ENCODE peak calls at places on chromosomes 7 and 10, in seven cellular contexts. X is Panc1; S is activated CD8-positive, alpha-beta T cell treated with anti-CD3 and anti-CD28 coated beads for 36 hours; R is thyroid gland; L is brain microvascular endothelial cell; D is left ventricle myocardium inferior; U is lower lobe of right lung. T is an unnamed sample.

GRCh38 chr10:125839176-125839575 is 15.8 kb downstream of the BCCIP start:
- DNase-seq in U (no peak), S (no peak), L (no peak), X (no peak), R (no peak), D (no peak), T (no peak)

GRCh38 chr10:44382131-44382858 is 2.6 kb downstream of the CXCL12 start:
- DNase-seq in R (no peak), D (no peak), X (no peak), S (no peak), U (no peak), L (no peak), T (peak)

GRCh38 chr7:16755397-16755796 is 1.8 kb downstream of the TSPAN13 start:
- DNase-seq in X (no peak), D (no peak), R (no peak), S (no peak), L (no peak), U (no peak), T (no peak)

GRCh38 chr10:124612611-124613498 is 131.3 kb downstream of the FAM53B start:
- DNase-seq in S (peak), X (no peak), L (peak), R (peak), U (no peak), D (no peak), T (no peak)

GRCh38 chr10:4691776-4692175 is 134.2 kb upstream of the AKR1E2 start:
- DNase-seq in U (no peak), D (no peak), L (peak), S (no peak), R (no peak), X (no peak), T (no peak)

GRCh38 chr7:4797858-4798705 is 22.7 kb downstream of the AP5Z1 start:
- DNase-seq in R (peak), S (peak), U (peak), L (no peak), D (peak), X (peak), T (no peak)

GRCh38 chr7:39595102-39595620 is 28.2 kb upstream of the RALA start:
- DNase-seq in D (no peak), U (no peak), R (no peak), L (peak), X (no peak), S (no peak), T (no peak)

GRCh38 chr10:126640391-126640790 is 30.1 kb downstream of the C10orf90 start:
- DNase-seq in R (no peak), D (no peak), U (no peak), S (no peak), L (no peak), X (no peak), T (no peak)

GRCh38 chr7:139561-140243 is 52.7 kb upstream of the FAM20C start:
- DNase-seq in L (no peak), R (no peak), S (no peak), X (no peak), D (peak), U (no peak), T (no peak)

GRCh38 chr10:73837072-73837471 is 25.7 kb upstream of the NDST2 start:
- DNase-seq in U (no peak), X (no peak), L (peak), R (no peak), D (no peak), S (no peak), T (no peak)

GRCh38 chr10:51010977-51011376 is 63.3 kb upstream of the PRKG1 start:
- DNase-seq in X (peak), S (peak), U (no peak), D (no peak), L (no peak), R (peak), T (no peak)

GRCh38 chr7:11450246-11450645 is 381.8 kb downstream of the THSD7A start:
- DNase-seq in R (no peak), X (no peak), S (no peak), L (no peak), U (no peak), D (no peak), T (no peak)

GRCh38 chr7:90825779-90826178 is 229.7 kb downstream of the CDK14 start:
- DNase-seq in D (no peak), R (no peak), S (no peak), L (no peak), U (no peak), X (no peak), T (no peak)

GRCh38 chr7:23687011-23687410 is 7.0 kb downstream of the FAM221A start:
- DNase-seq in U (no peak), R (peak), D (no peak), S (no peak), L (no peak), X (no peak), T (no peak)

GRCh38 chr10:77333610-77334340 is 303.8 kb downstream of the KCNMA1 start:
- DNase-seq in X (no peak), S (no peak), L (no peak), U (no peak), D (no peak), R (no peak), T (no peak)

GRCh38 chr10:85862771-85863170 is 503.8 kb downstream of the GRID1 start:
- DNase-seq in D (no peak), U (no peak), X (no peak), L (no peak), S (no peak), R (no peak), T (no peak)

GRCh38 chr7:150753826-150754603 is 16.8 kb downstream of the GIMAP5 start:
- DNase-seq in D (no peak), X (no peak), U (no peak), L (no peak), S (peak), R (no peak), T (no peak)

GRCh38 chr10:53700227-53700626 is 927.6 kb upstream of the MBL2 start:
- DNase-seq in L (no peak), R (no peak), X (no peak), U (no peak), D (no peak), S (no peak), T (no peak)

GRCh38 chr10:84296071-84296981 is 32.1 kb upstream of the CCSER2 start:
- DNase-seq in R (no peak), S (no peak), L (peak), X (no peak), U (no peak), D (no peak), T (no peak)

GRCh38 chr10:8248868-8249267 is 194.4 kb downstream of the GATA3 start:
- DNase-seq in D (no peak), X (no peak), R (no peak), L (no peak), U (no peak), S (no peak), T (no peak)

GRCh38 chr7:153523320-153524015 is 528.7 kb upstream of the DPP6 start:
- DNase-seq in L (no peak), S (no peak), D (no peak), X (no peak), R (no peak), U (no peak), T (no peak)

GRCh38 chr10:56771343-56771742 is 410.3 kb upstream of the ZWINT start:
- DNase-seq in D (no peak), R (no peak), U (no peak), L (no peak), S (no peak), X (no peak), T (no peak)

GRCh38 chr7:129423700-129424410 is 10.4 kb upstream of the STRIP2 start:
- DNase-seq in U (no peak), R (no peak), X (no peak), L (no peak), S (no peak), D (no peak), T (no peak)

GRCh38 chr7:68868975-68869374 is 729.3 kb upstream of the AUTS2 start:
- DNase-seq in X (no peak), D (no peak), R (no peak), L (no peak), U (no peak), S (no peak), T (no peak)

GRCh38 chr10:106450966-106451365 is 713.5 kb downstream of the SORCS1 start:
- DNase-seq in L (no peak), D (no peak), S (no peak), X (no peak), R (no peak), U (no peak), T (no peak)

GRCh38 chr10:10394933-10395658 is 622.6 kb upstream of the CELF2 start:
- DNase-seq in X (no peak), U (no peak), D (no peak), L (no peak), R (no peak), S (no peak), T (no peak)

GRCh38 chr10:72539137-72539536 is 86.7 kb downstream of the MICU1 start:
- DNase-seq in X (no peak), D (no peak), S (no peak), R (no peak), U (no peak), L (no peak), T (no peak)

GRCh38 chr7:24812313-24812945 is 55.2 kb upstream of the GSDME start:
- DNase-seq in S (peak), L (no peak), R (peak), D (peak), X (peak), U (peak), T (no peak)

GRCh38 chr7:23242935-23243334 is 3.6 kb upstream of the GPNMB start:
- DNase-seq in R (no peak), S (no peak), L (no peak), X (no peak), U (no peak), D (no peak), T (no peak)

GRCh38 chr10:110762849-110763211 is 108.9 kb upstream of the PDCD4 start:
- DNase-seq in S (no peak), U (no peak), X (no peak), D (peak), R (no peak), L (no peak), T (no peak)

GRCh38 chr10:7551289-7551688 is 115.5 kb downstream of the ITIH5 start:
- DNase-seq in L (no peak), D (no peak), X (no peak), R (no peak), S (no peak), U (no peak), T (no peak)

GRCh38 chr7:98394377-98394836 is 6.5 kb downstream of the BAIAP2L1 start:
- DNase-seq in R (no peak), X (no peak), L (peak), D (no peak), S (no peak), U (no peak), T (no peak)

GRCh38 chr7:106736508-106737201 is 75.7 kb upstream of the CCDC71L start:
- DNase-seq in S (peak), X (peak), L (peak), D (no peak), U (no peak), R (peak), T (no peak)

GRCh38 chr10:7408494-7409044 is 2.3 kb downstream of the SFMBT2 start:
- DNase-seq in X (no peak), L (no peak), D (peak), U (peak), S (peak), R (peak), T (no peak)

GRCh38 chr10:122279725-122280141 is 8.6 kb downstream of the BTBD16 start:
- DNase-seq in X (no peak), S (peak), L (peak), U (no peak), R (peak), D (peak), T (no peak)
- TF ChIP-seq CTCF in X (peak), S (no peak), L (peak), U (peak), R (no peak), D (peak), T (peak)

DNA sequence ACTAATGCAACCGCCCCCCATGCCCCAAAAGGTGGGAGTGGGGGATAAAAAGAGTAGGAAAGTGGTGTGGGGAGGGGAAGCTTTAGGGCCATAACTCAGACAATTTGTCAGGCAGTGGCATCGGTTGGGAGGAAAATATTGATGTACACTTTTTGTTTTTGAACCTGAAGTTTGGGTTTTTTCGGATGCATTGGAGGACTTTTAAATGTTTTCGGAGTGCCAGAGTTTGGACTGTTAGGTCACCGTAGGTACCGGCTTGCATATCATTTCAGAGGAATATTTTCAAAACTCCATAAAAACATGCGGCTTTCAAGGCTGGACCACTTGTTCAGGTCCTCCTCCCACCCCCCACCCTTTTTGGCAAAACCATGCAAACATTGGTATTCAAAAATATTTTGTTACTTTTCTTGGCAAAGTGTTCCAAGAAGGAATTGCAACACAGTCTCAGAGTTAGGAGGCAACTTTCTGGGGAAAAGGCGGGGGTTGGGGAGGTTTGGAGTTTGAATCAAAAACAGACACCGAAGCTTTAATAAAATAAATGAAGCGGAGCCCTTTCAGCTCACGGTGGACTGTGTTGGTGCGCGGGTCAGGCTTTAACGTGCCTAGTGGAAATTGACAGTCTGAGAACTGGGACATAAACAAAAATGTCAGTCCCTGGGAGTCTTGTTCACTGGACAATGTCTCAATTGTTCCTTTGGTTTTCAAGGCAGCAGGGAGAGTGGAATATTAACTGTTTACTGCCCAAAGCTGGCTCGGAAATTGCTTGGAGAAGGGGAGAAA is 109.1 kb downstream of the TCF7L2 start:
- DNase-seq in U (no peak), D (peak), X (no peak), L (no peak), R (peak), S (no peak), T (no peak)
- TF ChIP-seq CTCF in U (no peak), D (no peak), X (no peak), L (no peak), R (no peak), S (no peak), T (no peak)

GRCh38 chr10:75233444-75234016 is 2.2 kb downstream of the COMTD1 start:
- DNase-seq in R (no peak), L (no peak), D (no peak), S (no peak), U (no peak), X (no peak), T (no peak)

GRCh38 chr10:75234017-75234682 is 1.6 kb downstream of the COMTD1 start:
- DNase-seq in L (peak), U (peak), S (peak), R (peak), X (no peak), D (peak), T (peak)

GRCh38 chr10:75235375-75236177 is at the start of gene COMTD1:
- DNase-seq in X (peak), L (peak), U (peak), D (peak), S (peak), R (peak), T (peak)

GRCh38 chr10:75236178-75236825 is 545 bp upstream of the COMTD1 start:
- DNase-seq in U (no peak), D (no peak), S (no peak), L (no peak), X (no peak), R (no peak), T (no peak)

DNA sequence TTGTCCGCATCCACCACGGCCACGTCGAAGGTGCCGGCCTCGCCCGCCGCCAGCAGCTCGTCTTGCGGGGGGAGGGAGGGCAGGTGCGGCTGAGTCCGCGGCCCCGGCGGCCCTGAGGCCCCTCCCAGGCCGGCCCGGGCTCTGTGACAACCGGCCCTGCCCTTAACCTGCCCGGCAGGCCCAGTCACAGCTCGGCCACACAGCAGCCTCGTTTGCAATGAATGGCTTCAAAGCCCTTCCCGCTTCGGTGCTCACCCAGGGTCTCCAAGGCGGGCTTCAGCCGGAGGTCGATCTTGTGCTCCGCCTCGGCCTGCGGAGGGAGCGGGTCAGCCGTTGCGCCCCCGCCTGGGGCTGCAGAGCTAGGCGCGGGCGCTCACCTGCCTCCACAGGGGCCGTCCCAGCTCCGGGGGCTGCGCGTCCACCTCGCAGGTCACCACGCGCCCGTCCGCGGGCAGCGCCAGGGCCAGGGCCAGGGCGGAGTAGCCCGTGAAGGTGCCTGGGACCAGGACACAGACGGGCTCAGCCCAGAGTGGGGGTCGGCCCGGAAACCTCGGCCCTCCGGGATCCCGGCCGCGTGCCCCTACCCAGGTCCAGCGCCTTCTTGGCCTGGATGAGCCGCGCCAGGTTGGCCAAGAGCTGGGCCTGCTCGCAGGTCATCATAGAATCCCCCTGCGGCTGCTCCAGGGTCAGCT is 928 bp downstream of the COMTD1 start:
- DNase-seq in S (no peak), L (no peak), R (peak), D (no peak), X (no peak), U (no peak), T (no peak)
- TF ChIP-seq CTCF in S (no peak), L (no peak), R (no peak), D (peak), X (peak), U (no peak), T (no peak)

DNA sequence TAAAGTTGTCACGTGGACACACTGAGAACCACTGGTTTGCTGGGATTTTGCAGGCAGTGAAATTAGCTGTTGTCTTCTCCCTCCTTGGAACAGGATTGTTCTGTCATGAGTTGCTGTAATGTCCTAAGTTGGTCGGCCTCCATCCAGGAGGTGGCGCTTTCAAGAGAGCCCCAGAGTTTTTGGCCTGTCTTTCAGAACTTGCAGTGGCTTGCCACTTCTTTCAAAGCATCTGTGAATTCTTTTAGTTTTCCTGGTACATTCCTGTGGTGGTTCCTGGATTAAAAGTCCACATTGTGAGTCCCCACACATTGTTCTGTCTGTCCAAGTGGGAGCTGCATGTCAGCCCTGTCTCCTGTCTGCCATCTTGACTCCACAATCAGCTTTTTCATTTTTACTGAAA is 133.8 kb downstream of the PON1 start:
- DNase-seq in R (no peak), D (no peak), U (no peak), L (no peak), S (peak), X (no peak), T (no peak)
- TF ChIP-seq CTCF in R (no peak), D (no peak), U (no peak), L (peak), S (no peak), X (peak), T (no peak)

GRCh38 chr7:45146531-45147379 is 10.8 kb upstream of the RAMP3 start:
- DNase-seq in S (no peak), U (no peak), D (no peak), L (no peak), R (no peak), X (no peak), T (peak)
- TF ChIP-seq CTCF in S (no peak), U (no peak), D (no peak), L (no peak), R (no peak), X (no peak), T (no peak)

GRCh38 chr10:101040061-101040460 is 9.0 kb downstream of the SFXN3 start:
- DNase-seq in D (no peak), X (no peak), R (no peak), U (no peak), L (no peak), S (no peak), T (no peak)

GRCh38 chr10:101040851-101041250 is 9.8 kb downstream of the SFXN3 start:
- DNase-seq in D (no peak), U (no peak), R (no peak), X (no peak), S (no peak), L (no peak), T (no peak)

GRCh38 chr10:101036726-101037125 is 5.7 kb downstream of the SFXN3 start:
- DNase-seq in L (no peak), R (no peak), U (no peak), X (no peak), D (no peak), S (no peak), T (no peak)

GRCh38 chr10:101035916-101036702 is 5.1 kb downstream of the SFXN3 start:
- DNase-seq in D (no peak), R (no peak), X (no peak), S (no peak), U (no peak), L (no peak), T (no peak)

GRCh38 chr10:101038486-101038885 is 7.5 kb downstream of the SFXN3 start:
- DNase-seq in S (no peak), U (no peak), D (no peak), L (no peak), R (no peak), X (no peak), T (no peak)
- TF ChIP-seq CTCF in S (no peak), U (no peak), D (no peak), L (peak), R (no peak), X (no peak), T (no peak)

GRCh38 chr7:36633377-36633776 is 90.9 kb downstream of the AOAH start:
- DNase-seq in S (no peak), U (no peak), L (no peak), R (no peak), X (no peak), D (no peak), T (no peak)
- TF ChIP-seq CTCF in S (no peak), U (no peak), L (no peak), R (no peak), X (no peak), D (no peak), T (no peak)

DNA sequence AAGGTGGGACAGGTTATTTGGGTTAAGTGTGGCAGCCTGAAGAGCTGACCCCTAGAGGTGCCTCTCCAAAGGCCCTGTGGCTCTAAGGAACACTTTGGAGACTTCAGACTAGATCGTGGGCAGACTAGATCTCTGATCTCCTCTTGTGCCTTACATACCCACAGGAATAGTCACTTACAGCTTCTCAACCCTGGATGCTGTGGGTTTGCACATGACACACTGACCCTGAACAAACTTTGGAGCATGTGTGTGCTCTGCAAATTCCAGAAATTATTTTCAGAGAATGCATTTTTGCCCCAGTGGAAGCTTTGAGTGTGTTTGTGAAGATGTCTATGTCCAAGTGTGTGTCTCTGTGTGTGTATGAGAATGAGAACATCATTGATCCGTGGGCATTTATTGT is 119.6 kb downstream of the EMX2 start:
- DNase-seq in U (no peak), R (no peak), L (peak), D (no peak), X (no peak), S (no peak), T (no peak)
- TF ChIP-seq CTCF in U (no peak), R (no peak), L (no peak), D (no peak), X (no peak), S (no peak), T (no peak)